ENCODE peak calls at places on chromosomes 16 and 17, in seven cellular contexts. E, X, K, I, O, A and W are unnamed samples.

GRCh38 chr17:62101519-62101918 is 36.4 kb upstream of the MED13 start:
- DNase-seq in A (no peak), I (no peak), E (no peak), O (no peak), K (no peak), X (no peak), W (no peak)

GRCh38 chr16:2942045-2942444 is 22.0 kb upstream of the KREMEN2 start:
- DNase-seq in X (no peak), E (no peak), O (no peak), K (no peak), I (no peak), A (no peak), W (no peak)

GRCh38 chr16:66949472-66949871 is 11.6 kb upstream of the CES3 start:
- DNase-seq in E (no peak), O (no peak), K (no peak), A (no peak), X (no peak), I (no peak), W (no peak)

GRCh38 chr17:15414502-15415348 is 52.7 kb downstream of the CDRT4 start:
- DNase-seq in X (no peak), E (no peak), A (no peak), K (no peak), I (peak; percentile 70), O (no peak), W (no peak)

GRCh38 chr17:80109713-80110446 is 8.5 kb downstream of the GAA start:
- DNase-seq in K (peak; percentile 21), O (no peak), A (no peak), E (no peak), I (no peak), X (no peak), W (no peak)

GRCh38 chr16:56121156-56121500 is 70.2 kb upstream of the GNAO1 start:
- DNase-seq in K (no peak), A (no peak), I (no peak), E (no peak), X (no peak), O (no peak), W (no peak)

GRCh38 chr17:48551206-48551597 is 6.3 kb upstream of the HOXB2 start:
- DNase-seq in X (no peak), E (no peak), I (no peak), A (no peak), K (no peak), O (no peak), W (no peak)

GRCh38 chr17:27245230-27245696 is 48.7 kb upstream of the WSB1 start:
- DNase-seq in E (no peak), A (peak; percentile 69), K (peak; percentile 61), O (peak; percentile 89), I (peak; percentile 73), X (peak; percentile 72), W (peak; percentile 87)

GRCh38 chr17:47694818-47695663 is 1.1 kb downstream of the TBKBP1 start:
- DNase-seq in A (no peak), X (no peak), I (peak; percentile 56), E (no peak), K (peak; percentile 79), O (peak; percentile 76), W (no peak)

GRCh38 chr17:41404024-41404651 is 6.7 kb upstream of the KRT31 start:
- DNase-seq in I (no peak), E (peak; percentile 94), A (peak; percentile 99), X (peak; percentile 96), O (no peak), K (no peak), W (no peak)

GRCh38 chr17:60163108-60163784 is 13.5 kb downstream of the CA4 start:
- DNase-seq in K (no peak), O (no peak), X (no peak), A (no peak), I (peak; percentile 35), E (no peak), W (no peak)

GRCh38 chr16:3508736-3509135 is 7.9 kb downstream of the CLUAP1 start:
- DNase-seq in X (no peak), I (no peak), E (no peak), O (no peak), K (no peak), A (no peak), W (no peak)

GRCh38 chr17:56908061-56908542 is 5.7 kb downstream of the TRIM25 start:
- DNase-seq in E (no peak), K (no peak), O (peak; percentile 48), I (no peak), X (no peak), A (no peak), W (peak; percentile 70)

GRCh38 chr17:66373944-66374817 is 71.8 kb downstream of the PRKCA start:
- DNase-seq in I (peak; percentile 69), K (no peak), X (no peak), O (no peak), E (no peak), A (no peak), W (no peak)

GRCh38 chr16:11629071-11630030 is 38.9 kb upstream of the SNN start:
- DNase-seq in X (no peak), E (no peak), K (no peak), I (no peak), O (no peak), A (no peak), W (no peak)

GRCh38 chr16:89581045-89581695 is 5.6 kb downstream of the CPNE7 start:
- DNase-seq in X (peak; percentile 80), A (peak; percentile 66), O (peak; percentile 65), K (no peak), I (no peak), E (peak; percentile 88), W (peak; percentile 94)

GRCh38 chr16:86421995-86422394 is 88.3 kb upstream of the FOXF1 start:
- DNase-seq in O (no peak), E (no peak), X (no peak), I (no peak), K (no peak), A (no peak), W (no peak)

GRCh38 chr16:57801098-57801855 is 1.0 kb downstream of the KIFC3 start:
- DNase-seq in X (no peak), O (no peak), E (no peak), K (no peak), I (no peak), A (no peak), W (no peak)

GRCh38 chr16:69644790-69645189 is 79.0 kb downstream of the NFAT5 start:
- DNase-seq in K (no peak), O (no peak), I (no peak), A (no peak), E (no peak), X (no peak), W (no peak)

GRCh38 chr17:40111221-40112128 is 10.3 kb upstream of the MSL1 start:
- DNase-seq in I (peak; percentile 95), A (peak; percentile 81), K (peak; percentile 96), O (peak; percentile 87), X (peak; percentile 85), E (no peak), W (no peak)

GRCh38 chr17:40110457-40110856 is 10.1 kb upstream of the NR1D1 start:
- DNase-seq in O (no peak), X (no peak), I (no peak), A (no peak), K (peak; percentile 52), E (no peak), W (no peak)

GRCh38 chr17:40107266-40107980 is 7.0 kb upstream of the NR1D1 start:
- DNase-seq in O (peak; percentile 35), A (no peak), E (no peak), X (no peak), I (no peak), K (peak; percentile 49), W (no peak)

GRCh38 chr17:40110026-40110425 is 9.6 kb upstream of the NR1D1 start:
- DNase-seq in A (no peak), X (no peak), O (no peak), K (peak; percentile 19), E (no peak), I (no peak), W (no peak)

GRCh38 chr17:40109471-40109824 is 9.1 kb upstream of the NR1D1 start:
- DNase-seq in A (no peak), K (no peak), X (no peak), O (no peak), E (no peak), I (no peak), W (no peak)
- TF ChIP-seq CTCF in A (no peak), K (no peak), X (peak; percentile 10), O (no peak), E (peak; percentile 20), I (peak; percentile 30), W (no peak)

DNA sequence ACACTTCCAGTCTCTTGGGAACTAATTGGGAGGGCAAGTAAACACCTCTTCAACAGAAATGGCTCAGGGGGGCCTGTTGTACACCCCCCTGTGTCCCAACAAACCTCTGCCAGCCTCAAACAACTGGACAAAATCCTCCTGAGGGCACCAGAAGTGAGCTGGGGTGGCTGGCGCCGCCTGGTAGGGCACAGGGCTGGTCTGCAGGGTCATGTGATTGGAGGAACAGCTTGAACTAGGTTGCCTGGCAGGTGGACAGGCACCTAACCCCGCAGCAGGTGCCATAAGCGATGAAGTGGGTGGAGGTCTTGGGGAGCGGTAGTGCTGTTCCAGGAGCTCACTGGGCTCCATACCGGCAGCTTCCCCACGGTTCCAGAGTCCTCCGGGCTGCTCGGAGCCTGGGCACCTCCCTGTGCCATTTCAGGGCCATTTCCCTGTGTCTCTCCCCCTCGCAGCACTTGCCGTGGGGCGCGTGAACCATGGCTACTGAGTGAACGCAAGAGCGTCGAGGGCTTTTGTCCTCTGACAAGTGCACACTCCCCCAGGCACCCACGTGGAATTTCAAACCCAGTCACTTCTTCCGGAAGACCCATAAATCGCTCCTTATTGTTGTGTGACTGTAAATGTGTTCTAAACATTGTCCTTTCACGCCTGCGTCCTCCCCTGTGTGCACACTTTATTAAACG is 101.5 kb downstream of the SEC14L1 start:
- DNase-seq in X (no peak), E (no peak), O (no peak), K (no peak), I (no peak), A (no peak), W (no peak)
- TF ChIP-seq CTCF in X (no peak), E (no peak), O (no peak), K (no peak), I (no peak), A (peak; percentile 63), W (no peak)

GRCh38 chr16:68062910-68063393 is 22.2 kb upstream of the NFATC3 start:
- DNase-seq in A (no peak), I (no peak), X (no peak), K (no peak), E (no peak), O (no peak), W (no peak)
- TF ChIP-seq CTCF in A (no peak), I (no peak), X (no peak), K (no peak), E (no peak), O (no peak), W (no peak)

GRCh38 chr16:28192811-28193529 is 18.8 kb downstream of the XPO6 start:
- DNase-seq in I (no peak), X (no peak), K (no peak), A (no peak), E (no peak), O (no peak), W (no peak)
- TF ChIP-seq CTCF in I (no peak), X (no peak), K (no peak), A (no peak), E (no peak), O (no peak), W (no peak)